ENCODE peak calls at places on chromosomes 5 and 9, in four cellular contexts. V is fibroblast of lung, O is MM.1S, I is GM12865. L is an unnamed sample.

GRCh38 chr5:57780306-57780958 is 297.8 kb upstream of the ACTBL2 start:
- DNase-seq in V (peak; percentile 35), O (no peak), I (no peak), L (no peak)

GRCh38 chr9:87554177-87554940 is 56.7 kb downstream of the DAPK1 start:
- DNase-seq in V (no peak), O (no peak), I (no peak), L (no peak)

GRCh38 chr9:107425110-107426025 is 64.2 kb downstream of the KLF4 start:
- DNase-seq in V (peak; percentile 41), O (peak; percentile 67), I (peak; percentile 60), L (no peak)

GRCh38 chr9:126521976-126522590 is 91.6 kb upstream of the LMX1B start:
- DNase-seq in V (no peak), O (no peak), I (no peak), L (no peak)

GRCh38 chr5:109880907-109881685 is 191.4 kb downstream of the MAN2A1 start:
- DNase-seq in V (peak; percentile 68), O (no peak), I (no peak), L (no peak)

GRCh38 chr5:140372971-140373487 is 13.0 kb downstream of the SLC4A9 start:
- DNase-seq in V (peak; percentile 73), O (peak; percentile 48), I (peak; percentile 51), L (no peak)

GRCh38 chr5:125317546-125317995 is 571.1 kb upstream of the ZNF608 start:
- DNase-seq in V (peak; percentile 27), O (no peak), I (no peak), L (no peak)

GRCh38 chr9:129497064-129497836 is 123.7 kb downstream of the C9orf50 start:
- DNase-seq in V (peak; percentile 43), O (no peak), I (no peak), L (no peak)

GRCh38 chr5:145780961-145781360 is 54.2 kb downstream of the PRELID2 start:
- DNase-seq in V (no peak), O (no peak), I (no peak), L (no peak)

GRCh38 chr5:169970911-169971436 is 9.3 kb downstream of the INSYN2B start:
- DNase-seq in V (peak; percentile 89), O (no peak), I (no peak), L (no peak)

GRCh38 chr5:173094012-173094661 is 38.0 kb downstream of the CREBRF start:
- DNase-seq in V (peak; percentile 93), O (no peak), I (no peak), L (no peak)

GRCh38 chr5:149638136-149638535 is 56.8 kb downstream of the ARHGEF37 start:
- DNase-seq in V (no peak), O (no peak), I (no peak), L (no peak)

GRCh38 chr9:119458068-119458467 is 88.8 kb upstream of the BRINP1 start:
- DNase-seq in V (no peak), O (no peak), I (no peak), L (no peak)

GRCh38 chr9:129751841-129752801 is 721 bp downstream of the PTGES start:
- DNase-seq in V (no peak), O (no peak), I (no peak), L (no peak)

GRCh38 chr5:132471006-132471907 is 19.3 kb downstream of the IRF1 start:
- DNase-seq in V (no peak), O (no peak), I (no peak), L (no peak)

GRCh38 chr5:175627037-175627436 is 30.8 kb upstream of the HRH2 start:
- DNase-seq in V (no peak), O (no peak), I (no peak), L (no peak)

GRCh38 chr9:135038826-135039225 is 48.6 kb upstream of the OLFM1 start:
- DNase-seq in V (no peak), O (no peak), I (no peak), L (no peak)

GRCh38 chr5:154493274-154493673 is 15.2 kb upstream of the HAND1 start:
- DNase-seq in V (no peak), O (no peak), I (no peak), L (no peak)

GRCh38 chr5:966941-967340 is 41.7 kb upstream of the NKD2 start:
- DNase-seq in V (no peak), O (no peak), I (no peak), L (no peak)

GRCh38 chr5:157555031-157555640 is 20.4 kb downstream of the ADAM19 start:
- DNase-seq in V (no peak), O (no peak), I (no peak), L (no peak)

GRCh38 chr5:162190-162564 is 29.1 kb upstream of the LRRC14B start:
- DNase-seq in V (no peak), O (no peak), I (no peak), L (no peak)

GRCh38 chr5:139764250-139764791 is 31.3 kb upstream of the PSD2 start:
- DNase-seq in V (no peak), O (no peak), I (no peak), L (no peak)

GRCh38 chr5:84487963-84488362 is 103.3 kb upstream of the EDIL3 start:
- DNase-seq in V (peak; percentile 96), O (no peak), I (no peak), L (no peak)

GRCh38 chr5:76489877-76490688 is 87.0 kb downstream of the IQGAP2 start:
- DNase-seq in V (peak; percentile 29), O (no peak), I (no peak), L (no peak)

GRCh38 chr9:103301051-103301450 is 305.9 kb downstream of the CYLC2 start:
- DNase-seq in V (no peak), O (no peak), I (no peak), L (no peak)

DNA sequence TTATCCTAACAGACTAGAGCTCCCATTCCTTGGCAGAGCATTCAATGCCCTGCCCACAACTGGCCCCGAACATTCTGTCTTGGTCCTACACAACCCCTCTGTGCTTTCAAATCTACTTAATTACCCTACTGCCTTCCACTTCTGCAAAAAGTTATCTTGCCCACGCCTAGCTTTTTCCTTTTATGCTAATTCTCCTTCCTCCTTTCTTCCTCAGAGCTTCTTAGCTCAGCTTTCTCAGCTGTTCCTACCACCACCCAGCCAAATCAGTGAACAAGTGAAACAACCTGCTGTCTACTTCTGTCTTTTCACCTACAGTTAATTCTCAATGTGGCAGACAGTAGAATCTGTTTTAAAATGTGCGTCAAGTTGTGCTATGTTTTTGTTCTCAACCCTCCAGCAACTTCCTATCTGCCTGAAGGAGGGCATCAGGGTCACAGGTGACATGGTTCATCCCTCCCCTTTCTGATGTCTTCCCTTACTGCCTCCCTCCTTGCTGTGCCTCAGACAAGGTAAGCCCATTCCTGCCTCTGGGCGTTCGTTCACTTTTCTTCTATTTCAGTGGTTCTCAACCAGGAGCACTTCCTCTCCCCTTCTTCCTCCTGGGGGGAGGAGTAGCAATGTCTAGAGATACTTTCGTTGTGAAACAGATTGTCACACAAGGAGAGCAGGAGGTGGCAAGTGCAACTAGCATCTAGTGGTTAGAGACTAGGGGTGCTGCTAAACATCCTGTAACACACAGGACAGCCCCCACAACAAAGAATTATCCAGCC is 1.3 kb upstream of the REEP5 start:
- DNase-seq in V (no peak), O (peak; percentile 73), I (peak; percentile 89), L (peak; percentile 70)
- H3K4me3 ChIP-seq in V (no peak overlapping the region), O (peak overlapping the region; percentile 58), I (peak overlapping the region; percentile 33), L (peak overlapping the region; percentile 52)

DNA sequence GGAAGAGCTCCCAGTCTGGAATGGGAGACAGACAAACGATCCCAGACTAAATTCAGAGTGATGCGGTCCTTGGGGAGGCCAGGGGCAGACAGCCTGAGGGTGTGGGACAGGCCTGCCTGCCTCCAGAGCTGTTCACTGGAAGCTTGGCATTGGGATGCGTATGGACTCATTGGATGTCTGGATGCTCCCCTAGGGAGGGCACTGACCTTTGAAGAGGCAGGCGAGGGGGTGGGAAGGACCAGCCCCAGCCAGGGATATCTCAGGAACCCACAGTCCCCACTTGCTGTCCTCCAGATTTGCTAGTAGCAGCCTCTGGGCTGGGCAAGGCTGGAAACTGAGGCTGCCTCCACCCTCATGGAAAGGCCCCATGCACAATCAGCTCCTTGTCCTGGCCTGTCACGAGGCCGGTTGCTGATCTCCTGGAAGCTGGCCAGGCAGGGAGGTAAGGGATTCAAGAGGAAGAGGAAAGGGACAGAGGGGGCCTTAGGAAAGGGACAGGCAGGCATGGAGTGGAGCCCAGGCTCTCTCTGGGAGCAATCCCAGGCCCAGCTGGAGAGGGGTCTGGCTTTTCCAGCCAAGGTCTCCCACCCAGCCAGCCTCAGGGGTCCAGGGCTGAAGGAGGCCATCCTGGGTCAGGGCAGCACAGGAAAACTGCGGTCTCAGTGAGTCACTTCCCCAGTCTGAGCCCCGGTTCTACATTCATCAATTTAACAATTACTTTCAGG is 69.1 kb upstream of the GGTA1 start:
- DNase-seq in V (peak; percentile 49), O (no peak), I (no peak), L (no peak)
- H3K4me3 ChIP-seq in V (no peak overlapping the region), O (no peak overlapping the region), I (no peak overlapping the region), L (no peak overlapping the region)

GRCh38 chr9:96680812-96681499 is 25.8 kb upstream of the PRXL2C start:
- DNase-seq in V (no peak), O (no peak), I (no peak), L (no peak)

GRCh38 chr9:96688215-96688614 is 33.1 kb upstream of the PRXL2C start:
- DNase-seq in V (no peak), O (no peak), I (no peak), L (no peak)

GRCh38 chr9:96691326-96691725 is 36.2 kb upstream of the PRXL2C start:
- DNase-seq in V (no peak), O (no peak), I (no peak), L (no peak)

GRCh38 chr9:96688745-96689464 is 33.8 kb upstream of the PRXL2C start:
- DNase-seq in V (no peak), O (no peak), I (no peak), L (no peak)

GRCh38 chr9:96686638-96687335 is 31.7 kb upstream of the PRXL2C start:
- DNase-seq in V (peak; percentile 80), O (no peak), I (peak; percentile 39), L (no peak)
- H3K4me3 ChIP-seq in V (peak overlapping the region; percentile 73), O (no peak overlapping the region), I (no peak overlapping the region), L (peak overlapping the region; percentile 31)

DNA sequence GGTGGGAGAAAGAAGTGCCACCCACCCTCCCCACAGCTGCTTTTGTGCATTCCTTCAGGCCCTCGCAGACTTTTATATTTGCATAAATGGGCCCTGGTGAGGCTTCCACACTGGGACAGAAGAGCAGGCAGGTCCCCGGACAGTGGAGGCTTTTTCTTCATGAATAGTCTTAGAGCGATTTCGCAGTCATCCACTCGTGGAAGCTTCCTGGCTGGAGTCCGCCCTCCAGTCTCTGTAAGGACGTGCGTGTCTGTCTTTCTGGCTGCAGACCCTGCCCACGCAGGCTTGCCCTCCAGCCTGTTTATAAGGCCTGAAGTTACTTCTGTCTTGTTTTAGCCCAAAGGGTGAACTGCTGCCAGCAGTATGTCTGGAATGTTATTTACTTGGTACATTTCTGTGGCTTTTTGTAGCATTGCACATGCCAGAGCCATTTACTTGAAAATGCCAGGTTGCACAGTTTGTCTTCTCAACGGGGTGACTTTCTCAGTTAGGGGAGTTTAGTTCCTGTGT is 195.7 kb downstream of the AOPEP start:
- DNase-seq in V (peak; percentile 100), O (no peak), I (no peak), L (no peak)
- H3K4me3 ChIP-seq in V (no peak overlapping the region), O (no peak overlapping the region), I (no peak overlapping the region), L (no peak overlapping the region)

DNA sequence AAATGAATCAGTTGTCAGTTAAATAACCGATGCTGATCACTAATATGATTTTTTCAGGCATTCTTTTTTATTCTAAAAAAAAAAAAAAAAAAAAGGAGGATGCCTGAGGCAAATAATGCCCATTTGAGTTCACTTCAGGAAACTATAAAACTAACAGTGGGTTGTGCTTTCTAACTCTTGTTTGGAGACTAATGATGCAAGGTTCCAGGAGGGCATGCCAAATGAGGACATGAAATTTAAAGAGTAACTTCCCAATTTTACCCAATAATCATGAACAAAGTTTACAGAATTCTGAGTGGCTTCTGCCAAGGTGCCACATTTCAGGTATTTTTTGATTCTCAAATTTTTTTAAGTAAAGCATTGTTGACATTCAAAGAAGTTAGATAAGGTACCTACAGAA is 41.0 kb downstream of the CEP120 start:
- DNase-seq in V (no peak), O (no peak), I (no peak), L (no peak)
- H3K4me3 ChIP-seq in V (no peak overlapping the region), O (no peak overlapping the region), I (no peak overlapping the region), L (no peak overlapping the region)

L was measured in GM12864.